ENCODE peak calls at places on chromosomes 13 and 19, in ten cellular contexts. One of them, this sample, is unnamed.

GRCh38 chr19:5613466-5613865 is 9.1 kb downstream of the SAFB2 start:
- DNase-seq in SW 1271: no peak
- DNase-seq in RWPE2: no peak
- DNase-seq in stimulated activated CD8-positive, alpha-beta memory T cell treated with anti-CD3 and anti-CD28 coated beads, Interleukin-4, amount 100 ng/mL, for 1 hour: no peak
- DNase-seq in anterior cingulate cortex: no peak
- DNase-seq in right lobe of liver: no peak
- DNase-seq in GM23338: no peak
- DNase-seq in caudate nucleus: no peak
- DNase-seq in activated T-cell treated with anti-CD3 and anti-CD28 coated beads for 4 hours: no peak
- DNase-seq in AG04449: no peak
- DNase-seq in this sample: no peak

GRCh38 chr19:33613601-33614000 is 8.2 kb upstream of the CHST8 start:
- DNase-seq in SW 1271: no peak
- DNase-seq in RWPE2: no peak
- DNase-seq in stimulated activated CD8-positive, alpha-beta memory T cell treated with anti-CD3 and anti-CD28 coated beads, Interleukin-4, amount 100 ng/mL, for 1 hour: no peak
- DNase-seq in anterior cingulate cortex: no peak
- DNase-seq in right lobe of liver: no peak
- DNase-seq in GM23338: no peak
- DNase-seq in caudate nucleus: no peak
- DNase-seq in activated T-cell treated with anti-CD3 and anti-CD28 coated beads for 4 hours: no peak
- DNase-seq in AG04449: no peak
- DNase-seq in this sample: no peak

GRCh38 chr19:28171983-28172382 is 1041.0 kb downstream of the UQCRFS1 start:
- DNase-seq in SW 1271: no peak
- DNase-seq in RWPE2: no peak
- DNase-seq in stimulated activated CD8-positive, alpha-beta memory T cell treated with anti-CD3 and anti-CD28 coated beads, Interleukin-4, amount 100 ng/mL, for 1 hour: no peak
- DNase-seq in anterior cingulate cortex: no peak
- DNase-seq in right lobe of liver: no peak
- DNase-seq in GM23338: no peak
- DNase-seq in caudate nucleus: no peak
- DNase-seq in activated T-cell treated with anti-CD3 and anti-CD28 coated beads for 4 hours: no peak
- DNase-seq in AG04449: no peak
- DNase-seq in this sample: no peak

GRCh38 chr19:39212377-39212742 is 8.3 kb upstream of the SYCN start:
- DNase-seq in SW 1271: no peak
- DNase-seq in RWPE2: no peak
- DNase-seq in stimulated activated CD8-positive, alpha-beta memory T cell treated with anti-CD3 and anti-CD28 coated beads, Interleukin-4, amount 100 ng/mL, for 1 hour: peak; percentile 5
- DNase-seq in anterior cingulate cortex: no peak
- DNase-seq in right lobe of liver: no peak
- DNase-seq in GM23338: peak; percentile 88
- DNase-seq in caudate nucleus: no peak
- DNase-seq in activated T-cell treated with anti-CD3 and anti-CD28 coated beads for 4 hours: peak; percentile 47
- DNase-seq in AG04449: no peak
- DNase-seq in this sample: no peak

GRCh38 chr19:58356971-58357797 is 3.9 kb upstream of the A1BG start:
- DNase-seq in SW 1271: no peak
- DNase-seq in RWPE2: no peak
- DNase-seq in stimulated activated CD8-positive, alpha-beta memory T cell treated with anti-CD3 and anti-CD28 coated beads, Interleukin-4, amount 100 ng/mL, for 1 hour: no peak
- DNase-seq in anterior cingulate cortex: no peak
- DNase-seq in right lobe of liver: peak; percentile 54
- DNase-seq in GM23338: peak; percentile 59
- DNase-seq in caudate nucleus: no peak
- DNase-seq in activated T-cell treated with anti-CD3 and anti-CD28 coated beads for 4 hours: no peak
- DNase-seq in AG04449: no peak
- DNase-seq in this sample: no peak

GRCh38 chr19:57664269-57665127 is 4.2 kb upstream of the ZSCAN4 start:
- DNase-seq in SW 1271: peak; percentile 7
- DNase-seq in RWPE2: no peak
- DNase-seq in stimulated activated CD8-positive, alpha-beta memory T cell treated with anti-CD3 and anti-CD28 coated beads, Interleukin-4, amount 100 ng/mL, for 1 hour: no peak
- DNase-seq in anterior cingulate cortex: peak; percentile 42
- DNase-seq in right lobe of liver: peak; percentile 50
- DNase-seq in GM23338: peak; percentile 71
- DNase-seq in caudate nucleus: peak; percentile 26
- DNase-seq in activated T-cell treated with anti-CD3 and anti-CD28 coated beads for 4 hours: no peak
- DNase-seq in AG04449: no peak
- DNase-seq in this sample: no peak

GRCh38 chr19:48757089-48757675 is 1.9 kb downstream of the FGF21 start:
- DNase-seq in SW 1271: no peak
- DNase-seq in RWPE2: no peak
- DNase-seq in stimulated activated CD8-positive, alpha-beta memory T cell treated with anti-CD3 and anti-CD28 coated beads, Interleukin-4, amount 100 ng/mL, for 1 hour: no peak
- DNase-seq in anterior cingulate cortex: no peak
- DNase-seq in right lobe of liver: peak; percentile 60
- DNase-seq in GM23338: no peak
- DNase-seq in caudate nucleus: no peak
- DNase-seq in activated T-cell treated with anti-CD3 and anti-CD28 coated beads for 4 hours: no peak
- DNase-seq in AG04449: no peak
- DNase-seq in this sample: no peak

GRCh38 chr19:22260499-22260898 is 25.7 kb upstream of the ZNF729 start:
- DNase-seq in SW 1271: no peak
- DNase-seq in RWPE2: no peak
- DNase-seq in stimulated activated CD8-positive, alpha-beta memory T cell treated with anti-CD3 and anti-CD28 coated beads, Interleukin-4, amount 100 ng/mL, for 1 hour: no peak
- DNase-seq in anterior cingulate cortex: no peak
- DNase-seq in right lobe of liver: no peak
- DNase-seq in GM23338: no peak
- DNase-seq in caudate nucleus: no peak
- DNase-seq in activated T-cell treated with anti-CD3 and anti-CD28 coated beads for 4 hours: no peak
- DNase-seq in AG04449: no peak
- DNase-seq in this sample: no peak

GRCh38 chr19:11045536-11045935 is 43.7 kb upstream of the LDLR start:
- DNase-seq in SW 1271: no peak
- DNase-seq in RWPE2: no peak
- DNase-seq in stimulated activated CD8-positive, alpha-beta memory T cell treated with anti-CD3 and anti-CD28 coated beads, Interleukin-4, amount 100 ng/mL, for 1 hour: no peak
- DNase-seq in anterior cingulate cortex: no peak
- DNase-seq in right lobe of liver: no peak
- DNase-seq in GM23338: no peak
- DNase-seq in caudate nucleus: no peak
- DNase-seq in activated T-cell treated with anti-CD3 and anti-CD28 coated beads for 4 hours: no peak
- DNase-seq in AG04449: no peak
- DNase-seq in this sample: no peak

GRCh38 chr19:7618771-7619510 is 10.4 kb downstream of the XAB2 start:
- DNase-seq in SW 1271: no peak
- DNase-seq in RWPE2: no peak
- DNase-seq in stimulated activated CD8-positive, alpha-beta memory T cell treated with anti-CD3 and anti-CD28 coated beads, Interleukin-4, amount 100 ng/mL, for 1 hour: no peak
- DNase-seq in anterior cingulate cortex: no peak
- DNase-seq in right lobe of liver: peak; percentile 92
- DNase-seq in GM23338: no peak
- DNase-seq in caudate nucleus: no peak
- DNase-seq in activated T-cell treated with anti-CD3 and anti-CD28 coated beads for 4 hours: no peak
- DNase-seq in AG04449: no peak
- DNase-seq in this sample: no peak

GRCh38 chr13:43544011-43544410 is 242.8 kb downstream of the ENOX1 start:
- DNase-seq in SW 1271: no peak
- DNase-seq in RWPE2: no peak
- DNase-seq in stimulated activated CD8-positive, alpha-beta memory T cell treated with anti-CD3 and anti-CD28 coated beads, Interleukin-4, amount 100 ng/mL, for 1 hour: no peak
- DNase-seq in anterior cingulate cortex: no peak
- DNase-seq in right lobe of liver: no peak
- DNase-seq in GM23338: no peak
- DNase-seq in caudate nucleus: no peak
- DNase-seq in activated T-cell treated with anti-CD3 and anti-CD28 coated beads for 4 hours: no peak
- DNase-seq in AG04449: no peak
- DNase-seq in this sample: no peak

GRCh38 chr19:14385492-14385891 is 4.2 kb downstream of the ADGRE5 start:
- DNase-seq in SW 1271: no peak
- DNase-seq in RWPE2: no peak
- DNase-seq in stimulated activated CD8-positive, alpha-beta memory T cell treated with anti-CD3 and anti-CD28 coated beads, Interleukin-4, amount 100 ng/mL, for 1 hour: no peak
- DNase-seq in anterior cingulate cortex: no peak
- DNase-seq in right lobe of liver: no peak
- DNase-seq in GM23338: no peak
- DNase-seq in caudate nucleus: no peak
- DNase-seq in activated T-cell treated with anti-CD3 and anti-CD28 coated beads for 4 hours: no peak
- DNase-seq in AG04449: no peak
- DNase-seq in this sample: no peak

GRCh38 chr13:84263354-84264069 is 381.2 kb upstream of the SLITRK1 start:
- DNase-seq in SW 1271: no peak
- DNase-seq in RWPE2: no peak
- DNase-seq in stimulated activated CD8-positive, alpha-beta memory T cell treated with anti-CD3 and anti-CD28 coated beads, Interleukin-4, amount 100 ng/mL, for 1 hour: no peak
- DNase-seq in anterior cingulate cortex: no peak
- DNase-seq in right lobe of liver: no peak
- DNase-seq in GM23338: no peak
- DNase-seq in caudate nucleus: no peak
- DNase-seq in activated T-cell treated with anti-CD3 and anti-CD28 coated beads for 4 hours: no peak
- DNase-seq in AG04449: no peak
- DNase-seq in this sample: no peak

GRCh38 chr19:51546650-51547396 is 15.4 kb upstream of the SIGLEC6 start:
- DNase-seq in SW 1271: peak; percentile 6
- DNase-seq in RWPE2: no peak
- DNase-seq in stimulated activated CD8-positive, alpha-beta memory T cell treated with anti-CD3 and anti-CD28 coated beads, Interleukin-4, amount 100 ng/mL, for 1 hour: no peak
- DNase-seq in anterior cingulate cortex: no peak
- DNase-seq in right lobe of liver: no peak
- DNase-seq in GM23338: no peak
- DNase-seq in caudate nucleus: no peak
- DNase-seq in activated T-cell treated with anti-CD3 and anti-CD28 coated beads for 4 hours: no peak
- DNase-seq in AG04449: no peak
- DNase-seq in this sample: no peak

GRCh38 chr19:54418030-54418929 is 3.0 kb downstream of the TTYH1 start:
- DNase-seq in SW 1271: no peak
- DNase-seq in RWPE2: no peak
- DNase-seq in stimulated activated CD8-positive, alpha-beta memory T cell treated with anti-CD3 and anti-CD28 coated beads, Interleukin-4, amount 100 ng/mL, for 1 hour: no peak
- DNase-seq in anterior cingulate cortex: peak; percentile 63
- DNase-seq in right lobe of liver: no peak
- DNase-seq in GM23338: peak; percentile 43
- DNase-seq in caudate nucleus: peak; percentile 72
- DNase-seq in activated T-cell treated with anti-CD3 and anti-CD28 coated beads for 4 hours: no peak
- DNase-seq in AG04449: no peak
- DNase-seq in this sample: no peak

GRCh38 chr19:54390942-54391577 is 24.2 kb upstream of the TTYH1 start:
- DNase-seq in SW 1271: peak; percentile 42
- DNase-seq in RWPE2: no peak
- DNase-seq in stimulated activated CD8-positive, alpha-beta memory T cell treated with anti-CD3 and anti-CD28 coated beads, Interleukin-4, amount 100 ng/mL, for 1 hour: peak; percentile 38
- DNase-seq in anterior cingulate cortex: peak; percentile 5
- DNase-seq in right lobe of liver: no peak
- DNase-seq in GM23338: peak; percentile 94
- DNase-seq in caudate nucleus: peak; percentile 13
- DNase-seq in activated T-cell treated with anti-CD3 and anti-CD28 coated beads for 4 hours: peak; percentile 63
- DNase-seq in AG04449: peak; percentile 4
- DNase-seq in this sample: peak; percentile 16

GRCh38 chr13:101970339-101970738 is 431.5 kb downstream of the FGF14 start:
- DNase-seq in SW 1271: no peak
- DNase-seq in RWPE2: no peak
- DNase-seq in stimulated activated CD8-positive, alpha-beta memory T cell treated with anti-CD3 and anti-CD28 coated beads, Interleukin-4, amount 100 ng/mL, for 1 hour: no peak
- DNase-seq in anterior cingulate cortex: no peak
- DNase-seq in right lobe of liver: no peak
- DNase-seq in GM23338: peak; percentile 26
- DNase-seq in caudate nucleus: no peak
- DNase-seq in activated T-cell treated with anti-CD3 and anti-CD28 coated beads for 4 hours: no peak
- DNase-seq in AG04449: no peak
- DNase-seq in this sample: no peak

This sample was measured in AG04450.